ENCODE peak calls at places on chromosomes 12 and 14, in ten cellular contexts. Z, Q, C, E, H, F, T, A, B and S are unnamed samples.
A peak's percentile ranks its signal among the peaks of the same experiment; 100 is the strongest.

GRCh38 chr12:26767116-26767515 is 65.9 kb downstream of the ITPR2 start:
- DNase-seq in E (no peak), A (no peak), F (no peak), B (no peak), H (no peak), T (no peak), Q (no peak), Z (no peak), C (no peak), S (no peak)

GRCh38 chr14:103126873-103127304 is 3.6 kb downstream of the TNFAIP2 start:
- DNase-seq in Z (no peak), B (peak; percentile 70), A (no peak), H (no peak), T (no peak), F (peak; percentile 72), C (peak; percentile 82), E (no peak), Q (peak; percentile 66), S (peak; percentile 83)

GRCh38 chr14:35403085-35403396 is 1.5 kb downstream of the NFKBIA start:
- DNase-seq in T (no peak), B (peak; percentile 34), E (peak; percentile 66), H (no peak), Z (peak; percentile 36), A (no peak), F (no peak), Q (no peak), C (no peak), S (no peak)

GRCh38 chr12:110917961-110918360 is 2.4 kb downstream of the MYL2 start:
- DNase-seq in Z (no peak), C (no peak), B (peak; percentile 55), A (no peak), H (no peak), Q (no peak), E (peak; percentile 30), F (no peak), T (no peak), S (no peak)

GRCh38 chr12:9378430-9378835 is 170.2 kb upstream of the PZP start:
- DNase-seq in F (peak; percentile 37), C (peak; percentile 24), Z (no peak), A (no peak), Q (no peak), H (no peak), T (no peak), B (peak; percentile 38), E (no peak), S (no peak)

GRCh38 chr14:62097072-62097471 is 334.9 kb downstream of the SNAPC1 start:
- DNase-seq in H (no peak), T (no peak), F (no peak), Z (no peak), E (no peak), B (peak; percentile 33), C (no peak), A (no peak), Q (no peak), S (no peak)

GRCh38 chr12:113060336-113060960 is 3.9 kb downstream of the DTX1 start:
- DNase-seq in B (no peak), Z (no peak), Q (peak; percentile 4), A (no peak), C (no peak), E (no peak), T (no peak), F (no peak), H (peak; percentile 14), S (no peak)

GRCh38 chr12:5023842-5024241 is 19.8 kb upstream of the KCNA5 start:
- DNase-seq in E (no peak), H (no peak), A (peak; percentile 80), F (no peak), Q (no peak), T (no peak), C (no peak), B (no peak), Z (no peak), S (no peak)

GRCh38 chr14:77140937-77141591 is 527 bp downstream of the ZDHHC22 start:
- DNase-seq in Z (peak; percentile 40), H (peak; percentile 63), B (peak; percentile 49), T (no peak), Q (no peak), C (peak; percentile 84), F (peak; percentile 42), A (no peak), E (peak; percentile 18), S (peak; percentile 77)

GRCh38 chr14:41606249-41607118 is at the start of gene LRFN5:
- DNase-seq in E (peak; percentile 59), C (peak; percentile 5), F (no peak), Z (peak; percentile 54), B (peak; percentile 12), Q (peak; percentile 68), T (peak; percentile 31), A (peak; percentile 87), H (peak; percentile 54), S (no peak)

GRCh38 chr12:49336645-49337584 is at the start of gene C1QL4:
- DNase-seq in H (peak; percentile 95), Q (peak; percentile 75), Z (peak; percentile 63), F (peak; percentile 88), B (peak; percentile 86), C (peak; percentile 91), T (peak; percentile 45), A (peak; percentile 95), E (peak; percentile 61), S (peak; percentile 82)

GRCh38 chr12:55698241-55698955 is 9.3 kb downstream of the ITGA7 start:
- DNase-seq in Z (no peak), A (peak; percentile 69), C (no peak), T (no peak), Q (peak; percentile 32), E (no peak), H (no peak), B (no peak), F (no peak), S (no peak)

DNA sequence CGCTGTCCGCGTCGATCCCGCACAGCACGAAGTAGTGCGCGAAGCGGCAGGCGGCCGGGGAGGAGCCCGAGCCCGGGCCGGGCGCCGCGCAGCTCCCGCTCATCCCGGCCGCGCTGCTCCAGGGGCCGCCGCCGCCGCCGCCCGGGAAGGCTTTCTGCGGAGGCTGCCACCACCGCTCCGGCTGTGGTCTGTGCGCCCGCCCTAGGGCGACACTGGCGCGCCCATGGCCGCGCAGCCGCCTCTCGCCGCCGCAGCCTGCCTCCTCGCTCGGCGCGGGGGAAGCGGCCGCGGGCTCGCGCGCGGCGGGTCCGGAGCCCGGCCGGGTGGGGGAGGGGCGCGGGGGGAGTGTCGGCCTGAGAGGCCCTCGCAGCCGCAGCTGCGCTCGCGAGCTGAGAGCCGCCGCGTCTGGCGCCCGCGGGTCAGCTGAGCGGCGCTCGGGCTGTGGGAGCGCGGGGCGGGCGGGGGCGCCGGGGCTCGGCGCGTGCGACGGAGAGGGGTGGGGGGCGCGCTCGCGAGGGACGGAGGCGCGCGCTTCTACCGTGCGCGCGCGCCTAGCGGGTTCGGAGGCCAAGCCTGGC is at the start of gene DENND5B:
- DNase-seq in C (peak; percentile 92), T (peak; percentile 62), Q (peak; percentile 86), E (peak; percentile 76), B (peak; percentile 42), H (peak; percentile 89), F (peak; percentile 82), A (peak; percentile 90), Z (peak; percentile 66), S (peak; percentile 83)
- TF ChIP-seq CTCF in C (no peak), T (no peak), Q (no peak), E (no peak), B (no peak), H (no peak), F (no peak), A (no peak), Z (no peak), S (no peak)

DNA sequence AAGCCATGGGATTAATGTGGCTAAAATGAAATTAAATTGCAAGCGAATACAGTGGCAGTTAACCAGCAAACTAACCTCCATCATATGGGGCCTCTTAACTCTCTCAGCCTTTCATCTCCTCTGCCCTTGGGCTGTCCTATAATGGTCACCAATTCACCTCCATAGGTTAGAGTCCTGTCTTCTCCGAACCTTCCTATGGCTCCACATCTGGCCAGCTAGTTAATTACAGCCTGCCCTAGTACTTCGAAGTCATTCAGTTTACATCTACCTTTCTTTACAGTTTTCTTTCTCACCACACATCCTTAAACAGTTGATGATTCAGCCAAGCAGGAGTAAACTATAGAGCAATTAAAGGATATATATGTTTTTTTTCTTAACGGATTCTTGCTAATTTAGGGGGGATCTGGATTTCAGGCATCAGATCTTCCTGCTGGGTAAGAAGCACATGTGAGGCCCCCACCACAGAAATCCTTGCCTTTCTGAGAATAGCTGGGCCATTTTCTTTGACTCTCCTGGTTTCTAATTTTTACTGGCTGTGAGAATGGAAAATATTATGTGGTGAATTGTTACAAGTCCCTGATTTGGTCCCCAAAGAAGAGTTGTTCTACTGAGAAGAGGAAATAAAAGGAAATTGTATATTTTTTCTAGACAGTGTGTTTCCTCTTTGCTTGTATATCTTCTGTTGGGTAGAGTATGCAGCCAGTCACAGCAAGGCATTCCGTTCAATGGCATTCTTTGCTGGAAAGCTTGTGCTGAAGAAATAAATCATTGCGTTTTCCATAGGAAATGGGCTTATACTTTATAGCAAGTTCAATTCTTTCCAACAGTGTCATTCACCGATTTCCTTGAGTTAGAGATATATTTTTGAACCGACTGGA is 16.7 kb downstream of the HMGA2 start:
- DNase-seq in Z (no peak), F (no peak), T (no peak), E (no peak), B (peak; percentile 35), H (no peak), C (no peak), Q (no peak), A (no peak), S (no peak)
- TF ChIP-seq CTCF in Z (no peak), F (no peak), T (no peak), E (no peak), B (peak; percentile 42), H (no peak), C (no peak), Q (no peak), A (no peak), S (no peak)

DNA sequence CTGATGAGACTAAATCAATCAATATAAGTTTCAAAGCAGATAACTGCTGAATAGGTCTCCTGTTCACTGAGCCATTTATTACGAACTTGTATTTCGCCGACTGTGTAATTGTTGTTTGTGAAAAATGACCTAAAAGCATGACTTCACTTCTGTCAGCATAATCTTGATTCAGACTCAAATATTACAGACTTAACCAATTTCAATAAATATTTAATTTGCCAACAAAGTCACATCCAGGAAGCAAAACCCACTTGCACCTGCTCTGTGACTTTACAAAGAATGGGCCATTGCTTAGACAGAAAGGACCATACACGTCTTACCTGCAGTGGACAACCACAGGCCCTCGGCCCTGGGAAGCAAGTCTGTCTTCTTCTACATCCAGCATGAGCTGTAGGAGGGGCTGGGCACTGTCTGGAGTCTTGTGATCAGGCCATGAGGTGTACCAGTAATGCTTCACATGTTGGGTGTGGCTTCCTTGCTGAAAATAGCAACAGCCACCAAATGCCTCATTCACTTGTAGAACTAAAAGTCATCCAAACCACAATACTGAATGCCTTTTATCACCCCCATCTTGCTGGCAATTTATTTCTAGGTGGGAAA is 23.5 kb upstream of the PTPRB start:
- DNase-seq in B (peak; percentile 82), T (peak; percentile 88), Z (peak; percentile 72), E (peak; percentile 68), Q (no peak), H (no peak), F (no peak), C (no peak), A (no peak), S (no peak)
- TF ChIP-seq CTCF in B (no peak), T (no peak), Z (no peak), E (no peak), Q (no peak), H (no peak), F (no peak), C (no peak), A (no peak), S (no peak)

GRCh38 chr12:54631988-54632728 is 2.5 kb downstream of the LACRT start:
- DNase-seq in E (no peak), H (no peak), Q (no peak), A (no peak), T (no peak), C (no peak), B (no peak), F (no peak), Z (no peak), S (no peak)
- TF ChIP-seq CTCF in E (no peak), H (no peak), Q (no peak), A (no peak), T (no peak), C (peak; percentile 10), B (peak; percentile 33), F (peak; percentile 11), Z (no peak), S (no peak)